ENCODE peak calls at places on chromosomes 6 and 20, in seven cellular contexts. M is anterior cingulate cortex, G is midbrain, N is AG04450, U is non-pigmented ciliary epithelial cell, L is heart right ventricle, S is NCI-H187. Q is an unnamed sample.

GRCh38 chr6:42224222-42225042 is 6.8 kb upstream of the MRPS10 start:
- DNase-seq in M (no peak), N (no peak), U (peak), S (no peak), G (no peak), L (no peak), Q (peak)

GRCh38 chr20:13006825-13007224 is 1.9 kb upstream of the SPTLC3 start:
- DNase-seq in G (no peak), S (no peak), L (no peak), N (peak), M (no peak), U (no peak), Q (no peak)

GRCh38 chr6:30544666-30545272 is 11.5 kb downstream of the GNL1 start:
- DNase-seq in U (no peak), L (peak), M (peak), S (no peak), N (no peak), G (peak), Q (peak)

GRCh38 chr6:129432738-129433137 is 277.2 kb downstream of the ARHGAP18 start:
- DNase-seq in G (no peak), L (no peak), U (no peak), N (no peak), M (no peak), S (no peak), Q (no peak)

GRCh38 chr6:125780540-125781306 is 10.0 kb upstream of the NCOA7 start:
- DNase-seq in S (peak), N (no peak), U (no peak), M (peak), L (peak), G (peak), Q (peak)

GRCh38 chr20:13009682-13010406 is 1.1 kb downstream of the SPTLC3 start:
- DNase-seq in L (peak), S (no peak), N (peak), M (peak), U (peak), G (peak), Q (peak)

GRCh38 chr6:8180327-8181161 is 78.2 kb upstream of the EEF1E1 start:
- DNase-seq in N (peak), G (no peak), S (no peak), U (peak), L (no peak), M (no peak), Q (peak)

GRCh38 chr6:134230087-134230717 is 87.7 kb downstream of the SGK1 start:
- DNase-seq in G (no peak), U (no peak), N (no peak), S (no peak), M (peak), L (peak), Q (no peak)

GRCh38 chr6:75418233-75418632 is 75.4 kb downstream of the FILIP1 start:
- DNase-seq in L (no peak), N (no peak), U (no peak), S (no peak), G (no peak), M (no peak), Q (peak)

GRCh38 chr6:113879186-113880096 is 22.3 kb downstream of the MARCKS start:
- DNase-seq in M (peak), U (peak), S (peak), G (peak), N (no peak), L (peak), Q (peak)

GRCh38 chr6:88780714-88781389 is 182.6 kb downstream of the RNGTT start:
- DNase-seq in S (peak), G (peak), M (peak), N (peak), L (peak), U (peak), Q (peak)

GRCh38 chr20:35165221-35166185 is 6.4 kb upstream of the PROCR start:
- DNase-seq in L (no peak), N (no peak), U (no peak), G (no peak), S (no peak), M (no peak), Q (no peak)

GRCh38 chr20:41205313-41205712 is 68.0 kb downstream of the PLCG1 start:
- DNase-seq in N (no peak), U (no peak), L (no peak), M (peak), S (no peak), G (peak), Q (no peak)

GRCh38 chr20:36439040-36439730 is 102.1 kb upstream of the MYL9 start:
- DNase-seq in G (peak), M (peak), N (no peak), S (no peak), L (peak), U (no peak), Q (peak)

GRCh38 chr6:107491791-107492674 is 2.1 kb downstream of the SOBP start:
- DNase-seq in N (no peak), U (no peak), G (peak), M (peak), L (peak), S (no peak), Q (no peak)

GRCh38 chr20:48897298-48898044 is 24.0 kb upstream of the ARFGEF2 start:
- DNase-seq in U (peak), L (no peak), G (no peak), M (no peak), S (no peak), N (peak), Q (peak)

GRCh38 chr6:168583821-168584220 is 142.8 kb downstream of the SMOC2 start:
- DNase-seq in N (no peak), U (no peak), M (no peak), G (no peak), S (no peak), L (no peak), Q (no peak)

GRCh38 chr20:18991012-18991411 is 177.4 kb downstream of the SCP2D1 start:
- DNase-seq in L (no peak), M (no peak), U (no peak), N (no peak), S (no peak), G (no peak), Q (no peak)

GRCh38 chr20:43691928-43692524 is 25.1 kb downstream of the MYBL2 start:
- DNase-seq in G (peak), S (peak), M (no peak), U (no peak), N (no peak), L (no peak), Q (peak)

GRCh38 chr6:21886601-21887091 is 293.1 kb downstream of the SOX4 start:
- DNase-seq in U (peak), S (no peak), L (no peak), G (no peak), N (no peak), M (no peak), Q (peak)

GRCh38 chr6:24779416-24779815 is 4.7 kb downstream of the GMNN start:
- DNase-seq in L (no peak), U (no peak), G (no peak), N (no peak), M (no peak), S (no peak), Q (no peak)

GRCh38 chr20:33401922-33402369 is 627 bp upstream of the CDK5RAP1 start:
- DNase-seq in M (no peak), L (no peak), U (no peak), N (no peak), S (no peak), G (no peak), Q (no peak)

GRCh38 chr6:167683028-167683862 is 143.5 kb upstream of the AFDN start:
- DNase-seq in G (peak), L (peak), U (peak), S (no peak), N (no peak), M (peak), Q (peak)

GRCh38 chr20:20225325-20225724 is 142.6 kb upstream of the INSM1 start:
- DNase-seq in N (no peak), G (no peak), S (no peak), U (no peak), M (no peak), L (no peak), Q (no peak)

GRCh38 chr20:41100001-41100480 is 37.3 kb upstream of the PLCG1 start:
- DNase-seq in G (no peak), L (no peak), U (no peak), N (no peak), S (no peak), M (no peak), Q (peak)

GRCh38 chr20:64065973-64066341 is 3.0 kb downstream of the TCEA2 start:
- DNase-seq in N (no peak), U (peak), M (no peak), S (no peak), G (no peak), L (no peak), Q (peak)

GRCh38 chr6:149140137-149140909 is 177.2 kb upstream of the TAB2 start:
- DNase-seq in S (no peak), M (no peak), G (no peak), U (no peak), N (no peak), L (no peak), Q (no peak)

GRCh38 chr20:50085481-50086365 is 27.2 kb downstream of the UBE2V1 start:
- DNase-seq in N (peak), M (peak), G (peak), L (peak), U (no peak), S (no peak), Q (peak)

GRCh38 chr20:25584905-25585704 is at the start of gene NINL:
- DNase-seq in M (peak), U (no peak), S (peak), G (peak), L (peak), N (no peak), Q (peak)

Q was measured in RCC 7860.